ENCODE peak calls at places on chromosomes 16 and 17, in nine cellular contexts. One of them, this sample, is unnamed. For H3K36me3, the result is how much of the 10 kb centered on the place peaks cover.

GRCh38 chr16:4410335-4411075 is 5.9 kb downstream of the CORO7 start:
- DNase-seq in DND-41: no peak
- DNase-seq in MM.1S: no peak
- DNase-seq in neural progenitor cell: no peak
- DNase-seq in hepatocyte: peak
- DNase-seq in fibroblast of lung: peak
- DNase-seq in GM23338: no peak
- DNase-seq in GM12878: no peak
- DNase-seq in endothelial cell of umbilical vein: peak
- DNase-seq in this sample: no peak

GRCh38 chr17:7323731-7324437 is 5.3 kb downstream of the NEURL4 start:
- DNase-seq in MM.1S: no peak
- DNase-seq in endothelial cell of umbilical vein: peak
- DNase-seq in fibroblast of lung: peak
- DNase-seq in GM23338: peak
- DNase-seq in DND-41: peak
- DNase-seq in hepatocyte: peak
- DNase-seq in neural progenitor cell: peak
- DNase-seq in GM12878: no peak
- DNase-seq in this sample: no peak

GRCh38 chr17:10821770-10822169 is 16.1 kb downstream of the PIRT start:
- DNase-seq in GM12878: no peak
- DNase-seq in endothelial cell of umbilical vein: no peak
- DNase-seq in GM23338: no peak
- DNase-seq in hepatocyte: no peak
- DNase-seq in neural progenitor cell: no peak
- DNase-seq in MM.1S: no peak
- DNase-seq in DND-41: no peak
- DNase-seq in fibroblast of lung: no peak
- DNase-seq in this sample: no peak

GRCh38 chr17:44324092-44324570 is 492 bp downstream of the SLC25A39 start:
- DNase-seq in endothelial cell of umbilical vein: no peak
- DNase-seq in DND-41: no peak
- DNase-seq in fibroblast of lung: no peak
- DNase-seq in MM.1S: no peak
- DNase-seq in hepatocyte: peak
- DNase-seq in GM12878: no peak
- DNase-seq in neural progenitor cell: peak
- DNase-seq in GM23338: no peak
- DNase-seq in this sample: no peak

GRCh38 chr16:69748694-69749345 is 5.9 kb downstream of the NOB1 start:
- DNase-seq in DND-41: no peak
- DNase-seq in endothelial cell of umbilical vein: no peak
- DNase-seq in hepatocyte: no peak
- DNase-seq in fibroblast of lung: no peak
- DNase-seq in GM23338: no peak
- DNase-seq in GM12878: no peak
- DNase-seq in neural progenitor cell: no peak
- DNase-seq in MM.1S: no peak
- DNase-seq in this sample: no peak

GRCh38 chr17:76022285-76022684 is 4.8 kb downstream of the EVPL start:
- DNase-seq in GM23338: peak
- DNase-seq in neural progenitor cell: no peak
- DNase-seq in fibroblast of lung: no peak
- DNase-seq in GM12878: no peak
- DNase-seq in MM.1S: no peak
- DNase-seq in DND-41: no peak
- DNase-seq in hepatocyte: no peak
- DNase-seq in endothelial cell of umbilical vein: no peak
- DNase-seq in this sample: no peak

GRCh38 chr16:78291642-78292041 is 192.2 kb downstream of the WWOX start:
- DNase-seq in neural progenitor cell: peak
- DNase-seq in DND-41: no peak
- DNase-seq in GM23338: peak
- DNase-seq in endothelial cell of umbilical vein: no peak
- DNase-seq in GM12878: no peak
- DNase-seq in fibroblast of lung: no peak
- DNase-seq in MM.1S: no peak
- DNase-seq in hepatocyte: no peak
- DNase-seq in this sample: no peak

GRCh38 chr16:69109486-69110270 is 4.2 kb downstream of the HAS3 start:
- DNase-seq in GM12878: no peak
- DNase-seq in MM.1S: no peak
- DNase-seq in DND-41: no peak
- DNase-seq in neural progenitor cell: no peak
- DNase-seq in endothelial cell of umbilical vein: no peak
- DNase-seq in GM23338: no peak
- DNase-seq in hepatocyte: no peak
- DNase-seq in fibroblast of lung: no peak
- DNase-seq in this sample: no peak

GRCh38 chr17:3994221-3994576 is 30.0 kb upstream of the ATP2A3 start:
- DNase-seq in endothelial cell of umbilical vein: no peak
- DNase-seq in fibroblast of lung: no peak
- DNase-seq in MM.1S: no peak
- DNase-seq in GM12878: no peak
- DNase-seq in GM23338: no peak
- DNase-seq in neural progenitor cell: no peak
- DNase-seq in DND-41: no peak
- DNase-seq in hepatocyte: no peak
- DNase-seq in this sample: no peak

GRCh38 chr17:37024181-37024637 is 75.5 kb downstream of the AATF start:
- DNase-seq in DND-41: no peak
- DNase-seq in GM12878: no peak
- DNase-seq in hepatocyte: no peak
- DNase-seq in MM.1S: no peak
- DNase-seq in GM23338: no peak
- DNase-seq in neural progenitor cell: peak
- DNase-seq in endothelial cell of umbilical vein: no peak
- DNase-seq in fibroblast of lung: peak
- DNase-seq in this sample: no peak

GRCh38 chr17:48841395-48841831 is 10.6 kb downstream of the CALCOCO2 start:
- DNase-seq in MM.1S: peak
- DNase-seq in fibroblast of lung: peak
- DNase-seq in GM23338: no peak
- DNase-seq in DND-41: peak
- DNase-seq in endothelial cell of umbilical vein: peak
- DNase-seq in GM12878: peak
- DNase-seq in neural progenitor cell: no peak
- DNase-seq in hepatocyte: no peak
- DNase-seq in this sample: no peak

GRCh38 chr17:70344356-70345060 is 175.2 kb downstream of the KCNJ2 start:
- DNase-seq in endothelial cell of umbilical vein: peak
- DNase-seq in MM.1S: peak
- DNase-seq in GM12878: no peak
- DNase-seq in GM23338: no peak
- DNase-seq in DND-41: no peak
- DNase-seq in fibroblast of lung: peak
- DNase-seq in hepatocyte: no peak
- DNase-seq in neural progenitor cell: no peak
- DNase-seq in this sample: no peak

GRCh38 chr17:70208825-70209555 is 39.7 kb downstream of the KCNJ2 start:
- DNase-seq in GM23338: no peak
- DNase-seq in neural progenitor cell: no peak
- DNase-seq in GM12878: peak
- DNase-seq in hepatocyte: peak
- DNase-seq in fibroblast of lung: no peak
- DNase-seq in DND-41: no peak
- DNase-seq in endothelial cell of umbilical vein: no peak
- DNase-seq in MM.1S: peak
- DNase-seq in this sample: no peak

GRCh38 chr17:81256616-81257015 is 17.5 kb downstream of the NDUFAF8 start:
- DNase-seq in GM23338: no peak
- DNase-seq in DND-41: no peak
- DNase-seq in neural progenitor cell: no peak
- DNase-seq in fibroblast of lung: peak
- DNase-seq in hepatocyte: no peak
- DNase-seq in MM.1S: no peak
- DNase-seq in endothelial cell of umbilical vein: no peak
- DNase-seq in GM12878: no peak
- DNase-seq in this sample: no peak

GRCh38 chr17:16929281-16929680 is 42.6 kb downstream of the TNFRSF13B start:
- DNase-seq in neural progenitor cell: no peak
- DNase-seq in GM12878: no peak
- DNase-seq in DND-41: no peak
- DNase-seq in MM.1S: no peak
- DNase-seq in hepatocyte: no peak
- DNase-seq in GM23338: no peak
- DNase-seq in fibroblast of lung: no peak
- DNase-seq in endothelial cell of umbilical vein: no peak
- DNase-seq in this sample: no peak

GRCh38 chr17:81212365-81212764 is 10.4 kb downstream of the CEP131 start:
- DNase-seq in GM12878: no peak
- DNase-seq in endothelial cell of umbilical vein: no peak
- DNase-seq in MM.1S: no peak
- DNase-seq in neural progenitor cell: no peak
- DNase-seq in GM23338: no peak
- DNase-seq in hepatocyte: no peak
- DNase-seq in DND-41: no peak
- DNase-seq in fibroblast of lung: no peak
- DNase-seq in this sample: no peak

DNA sequence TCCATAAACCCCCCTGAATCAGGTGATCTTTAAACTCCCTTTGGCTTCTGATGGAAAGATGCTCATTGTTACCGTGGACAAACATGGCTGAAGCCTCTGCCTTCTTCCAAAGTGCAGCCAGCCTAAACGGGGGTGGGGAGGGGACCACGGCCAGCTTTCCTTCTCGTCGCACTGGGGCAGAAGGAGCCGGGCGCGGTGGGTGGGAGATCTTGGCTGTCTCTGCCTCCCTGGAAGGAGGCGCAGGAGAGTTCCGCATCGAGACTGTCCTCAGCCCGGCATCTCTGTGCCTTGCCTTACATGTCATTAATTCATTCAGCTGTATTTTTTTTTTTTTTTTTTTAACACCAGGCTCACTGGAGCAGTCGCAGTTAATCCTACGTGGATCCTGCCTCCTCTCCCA is 163.3 kb upstream of the PLCG2 start:
- DNase-seq in GM12878: no peak
- DNase-seq in DND-41: no peak
- DNase-seq in MM.1S: no peak
- DNase-seq in hepatocyte: no peak
- DNase-seq in neural progenitor cell: no peak
- DNase-seq in fibroblast of lung: no peak
- DNase-seq in GM23338: no peak
- DNase-seq in endothelial cell of umbilical vein: no peak
- DNase-seq in this sample: no peak
- H3K36me3 ChIP-seq in GM12878: under half
- H3K36me3 ChIP-seq in DND-41: half or more
- H3K36me3 ChIP-seq in MM.1S: under half
- H3K36me3 ChIP-seq in hepatocyte: under half
- H3K36me3 ChIP-seq in neural progenitor cell: under half
- H3K36me3 ChIP-seq in fibroblast of lung: under half
- H3K36me3 ChIP-seq in GM23338: under half
- H3K36me3 ChIP-seq in endothelial cell of umbilical vein: under half
- H3K36me3 ChIP-seq in this sample: under half

GRCh38 chr16:986925-987581 is 5.5 kb downstream of the SOX8 start:
- DNase-seq in GM23338: no peak
- DNase-seq in DND-41: no peak
- DNase-seq in endothelial cell of umbilical vein: no peak
- DNase-seq in MM.1S: no peak
- DNase-seq in fibroblast of lung: no peak
- DNase-seq in hepatocyte: no peak
- DNase-seq in GM12878: no peak
- DNase-seq in neural progenitor cell: no peak
- DNase-seq in this sample: no peak

GRCh38 chr16:987846-988245 is 6.3 kb downstream of the SOX8 start:
- DNase-seq in MM.1S: no peak
- DNase-seq in GM23338: no peak
- DNase-seq in hepatocyte: no peak
- DNase-seq in endothelial cell of umbilical vein: no peak
- DNase-seq in GM12878: no peak
- DNase-seq in DND-41: no peak
- DNase-seq in fibroblast of lung: no peak
- DNase-seq in neural progenitor cell: no peak
- DNase-seq in this sample: no peak

GRCh38 chr16:989354-989814 is 7.8 kb downstream of the SOX8 start:
- DNase-seq in hepatocyte: peak
- DNase-seq in DND-41: no peak
- DNase-seq in fibroblast of lung: no peak
- DNase-seq in neural progenitor cell: no peak
- DNase-seq in GM23338: no peak
- DNase-seq in MM.1S: no peak
- DNase-seq in GM12878: no peak
- DNase-seq in endothelial cell of umbilical vein: no peak
- DNase-seq in this sample: no peak

GRCh38 chr16:990516-991291 is 9.1 kb downstream of the SOX8 start:
- DNase-seq in GM12878: no peak
- DNase-seq in MM.1S: no peak
- DNase-seq in hepatocyte: no peak
- DNase-seq in endothelial cell of umbilical vein: no peak
- DNase-seq in DND-41: no peak
- DNase-seq in neural progenitor cell: peak
- DNase-seq in fibroblast of lung: no peak
- DNase-seq in GM23338: no peak
- DNase-seq in this sample: no peak

GRCh38 chr16:988465-989353 is 7.1 kb downstream of the SOX8 start:
- DNase-seq in neural progenitor cell: no peak
- DNase-seq in GM12878: no peak
- DNase-seq in fibroblast of lung: no peak
- DNase-seq in GM23338: no peak
- DNase-seq in MM.1S: no peak
- DNase-seq in hepatocyte: no peak
- DNase-seq in endothelial cell of umbilical vein: no peak
- DNase-seq in DND-41: no peak
- DNase-seq in this sample: no peak
- TF ChIP-seq EZH2 in neural progenitor cell: no peak
- TF ChIP-seq EZH2 in GM12878: no peak
- TF ChIP-seq EZH2 in fibroblast of lung: no peak
- TF ChIP-seq EZH2 in GM23338: no peak
- TF ChIP-seq EZH2 in MM.1S: no peak
- TF ChIP-seq EZH2 in hepatocyte: no peak
- TF ChIP-seq EZH2 in endothelial cell of umbilical vein: no peak
- TF ChIP-seq EZH2 in DND-41: no peak
- TF ChIP-seq EZH2 in this sample: no peak

GRCh38 chr16:89283449-89283848 is 65.9 kb downstream of the ZNF778 start:
- DNase-seq in hepatocyte: no peak
- DNase-seq in DND-41: no peak
- DNase-seq in fibroblast of lung: no peak
- DNase-seq in GM12878: no peak
- DNase-seq in GM23338: no peak
- DNase-seq in neural progenitor cell: no peak
- DNase-seq in MM.1S: no peak
- DNase-seq in endothelial cell of umbilical vein: no peak
- DNase-seq in this sample: no peak
- H3K4me3 ChIP-seq in hepatocyte: no peak
- H3K4me3 ChIP-seq in DND-41: no peak
- H3K4me3 ChIP-seq in fibroblast of lung: no peak
- H3K4me3 ChIP-seq in GM12878: no peak
- H3K4me3 ChIP-seq in GM23338: no peak
- H3K4me3 ChIP-seq in neural progenitor cell: no peak
- H3K4me3 ChIP-seq in MM.1S: no peak
- H3K4me3 ChIP-seq in endothelial cell of umbilical vein: no peak
- H3K4me3 ChIP-seq in this sample: no peak

DNA sequence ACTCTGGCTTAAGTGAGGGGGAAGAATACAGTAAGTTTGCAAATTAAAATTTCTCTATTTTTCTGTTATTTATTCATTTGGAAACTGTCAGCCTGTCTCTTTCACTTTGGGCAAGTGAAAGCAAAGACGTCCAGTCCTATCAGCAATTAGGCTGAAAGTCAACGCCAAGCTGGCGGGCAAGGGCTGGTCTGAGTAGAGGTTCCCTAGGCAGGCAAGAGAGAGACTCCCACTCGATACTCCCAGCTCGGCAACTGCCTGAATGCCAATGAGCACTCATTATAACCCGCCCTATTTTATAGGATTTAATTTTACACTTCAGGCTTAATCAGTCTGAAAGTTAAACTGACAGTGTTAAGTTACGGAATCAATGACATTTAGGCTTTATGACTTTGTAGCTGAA is 14.3 kb upstream of the SLC38A8 start:
- DNase-seq in MM.1S: no peak
- DNase-seq in DND-41: no peak
- DNase-seq in GM12878: no peak
- DNase-seq in neural progenitor cell: no peak
- DNase-seq in fibroblast of lung: no peak
- DNase-seq in endothelial cell of umbilical vein: no peak
- DNase-seq in GM23338: no peak
- DNase-seq in hepatocyte: no peak
- DNase-seq in this sample: no peak
- H3K36me3 ChIP-seq in MM.1S: under half
- H3K36me3 ChIP-seq in DND-41: half or more
- H3K36me3 ChIP-seq in GM12878: under half
- H3K36me3 ChIP-seq in neural progenitor cell: under half
- H3K36me3 ChIP-seq in fibroblast of lung: under half
- H3K36me3 ChIP-seq in endothelial cell of umbilical vein: under half
- H3K36me3 ChIP-seq in GM23338: under half
- H3K36me3 ChIP-seq in hepatocyte: under half
- H3K36me3 ChIP-seq in this sample: under half